ENCODE peak calls at places on chromosome 5, in five cellular contexts. K is endothelial cell of umbilical vein, L is stomach, V is transverse colon, M is gastrocnemius medialis. N is an unnamed sample. For H3K27me3 and H3K36me3, the result is how much of the 10 kb centered on the place peaks cover.

GRCh38 chr5:151569132-151570046 is 21.7 kb downstream of the FAT2 start:
- DNase-seq in K (no peak), L (no peak), V (no peak), M (no peak), N (no peak)

GRCh38 chr5:14090290-14090689 is 52.9 kb upstream of the TRIO start:
- DNase-seq in K (no peak), L (no peak), V (no peak), M (no peak), N (no peak)

GRCh38 chr5:37938861-37939260 is 99.0 kb upstream of the GDNF start:
- DNase-seq in K (no peak), L (no peak), V (no peak), M (no peak), N (no peak)

GRCh38 chr5:111439473-111440075 is 72.8 kb downstream of the STARD4 start:
- DNase-seq in K (no peak), L (no peak), V (no peak), M (no peak), N (no peak)

GRCh38 chr5:18305288-18305899 is 671.1 kb downstream of the TAF11L14 start:
- DNase-seq in K (peak), L (no peak), V (no peak), M (no peak), N (peak)

GRCh38 chr5:66306844-66307315 is 162.8 kb downstream of the SREK1 start:
- DNase-seq in K (peak), L (no peak), V (no peak), M (no peak), N (peak)

GRCh38 chr5:103589416-103590175 is 27.0 kb upstream of the NUDT12 start:
- DNase-seq in K (no peak), L (no peak), V (no peak), M (no peak), N (no peak)

GRCh38 chr5:91469517-91470165 is 86.5 kb upstream of the ARRDC3 start:
- DNase-seq in K (no peak), L (no peak), V (no peak), M (no peak), N (peak)

GRCh38 chr5:109741390-109741789 is 51.7 kb downstream of the MAN2A1 start:
- DNase-seq in K (no peak), L (no peak), V (no peak), M (no peak), N (no peak)

GRCh38 chr5:76715734-76716455 is at the start of gene F2R:
- DNase-seq in K (peak), L (peak), V (peak), M (no peak), N (peak)

GRCh38 chr5:116785101-116785500 is 210.5 kb upstream of the SEMA6A start:
- DNase-seq in K (no peak), L (no peak), V (no peak), M (no peak), N (no peak)

GRCh38 chr5:178450121-178450631 is 140.0 kb downstream of the COL23A1 start:
- DNase-seq in K (no peak), L (no peak), V (no peak), M (no peak), N (no peak)

GRCh38 chr5:53326420-53327153 is 153.8 kb upstream of the FST start:
- DNase-seq in K (no peak), L (no peak), V (no peak), M (no peak), N (no peak)

GRCh38 chr5:122404653-122405362 is 92.8 kb downstream of the SNCAIP start:
- DNase-seq in K (no peak), L (no peak), V (no peak), M (no peak), N (no peak)

GRCh38 chr5:178388381-178389030 is 155.9 kb upstream of the PHYKPL start:
- DNase-seq in K (no peak), L (peak), V (peak), M (no peak), N (no peak)

GRCh38 chr5:7331083-7331482 is 64.9 kb upstream of the ADCY2 start:
- DNase-seq in K (no peak), L (no peak), V (no peak), M (no peak), N (no peak)

GRCh38 chr5:93519737-93520136 is 61.3 kb downstream of the NR2F1-AS1 start:
- DNase-seq in K (peak), L (no peak), V (no peak), M (no peak), N (no peak)

GRCh38 chr5:69308046-69308553 is 24.5 kb downstream of the CCDC125 start:
- DNase-seq in K (no peak), L (no peak), V (no peak), M (no peak), N (no peak)

GRCh38 chr5:1176473-1177391 is 24.7 kb upstream of the SLC6A19 start:
- DNase-seq in K (no peak), L (no peak), V (no peak), M (no peak), N (peak)

GRCh38 chr5:139392324-139392677 is 2.6 kb upstream of the MZB1 start:
- DNase-seq in K (no peak), L (no peak), V (no peak), M (no peak), N (no peak)

GRCh38 chr5:67680109-67680508 is 483.5 kb upstream of the CD180 start:
- DNase-seq in K (no peak), L (no peak), V (no peak), M (no peak), N (no peak)

GRCh38 chr5:23476580-23476979 is 30.8 kb upstream of the PRDM9 start:
- DNase-seq in K (no peak), L (no peak), V (no peak), M (no peak), N (no peak)

GRCh38 chr5:173902334-173902733 is 14.2 kb downstream of the CPEB4 start:
- DNase-seq in K (no peak), L (no peak), V (no peak), M (no peak), N (no peak)
- TF ChIP-seq POLR2A in K (no peak), L (no peak), V (no peak), M (no peak), N (no peak)

GRCh38 chr5:169567079-169567478 is 16.5 kb upstream of the SPDL1 start:
- DNase-seq in K (peak), L (no peak), V (no peak), M (no peak), N (no peak)
- H3K27me3 ChIP-seq in K (under half), L (under half), V (under half), M (under half), N (under half)

GRCh38 chr5:165055476-165055875 is 1550.1 kb downstream of the MAT2B start:
- DNase-seq in K (no peak), L (no peak), V (no peak), M (no peak), N (no peak)
- H3K36me3 ChIP-seq in K (under half), L (under half), V (under half), M (under half), N (under half)

DNA sequence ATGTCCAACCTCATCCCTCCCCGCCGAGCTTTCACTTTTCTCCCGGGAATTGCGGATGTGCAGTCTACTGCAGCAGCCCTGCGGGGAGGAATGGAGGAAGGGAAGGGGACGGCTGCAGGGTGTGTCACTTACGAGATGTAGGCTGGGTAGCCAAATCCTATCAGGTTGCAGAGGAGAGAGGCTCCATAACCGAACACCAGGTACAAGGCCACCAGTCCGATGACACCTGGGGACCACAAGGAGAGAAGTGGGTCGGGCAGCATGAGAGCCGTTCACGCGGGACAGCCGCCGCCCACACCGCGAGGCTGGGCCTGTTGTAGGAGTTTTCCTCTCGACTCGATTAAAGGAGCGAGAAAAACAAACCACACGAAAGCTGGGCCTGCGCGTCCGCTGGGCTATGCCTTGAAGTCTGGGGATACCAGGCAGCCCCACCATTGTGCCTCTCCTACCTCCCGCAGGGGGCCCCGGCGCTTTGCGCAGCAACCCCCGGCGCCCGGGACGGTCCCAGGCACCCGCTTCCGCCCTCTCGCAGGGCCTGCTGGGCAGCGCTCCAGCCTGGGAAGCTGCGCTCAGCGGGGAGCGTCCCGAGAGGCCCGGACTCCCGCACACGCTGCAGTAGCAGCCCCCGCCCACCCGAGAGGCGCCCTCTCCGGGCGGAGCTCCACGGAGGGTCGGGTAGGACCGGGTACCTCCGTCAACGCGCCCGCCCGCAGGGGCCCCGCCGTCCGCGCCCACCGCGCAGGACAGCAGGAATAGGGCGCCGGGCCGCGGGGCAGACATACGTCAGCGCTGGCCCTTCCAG is 795 bp downstream of the REEP5 start:
- DNase-seq in K (peak), L (peak), V (peak), M (peak), N (peak)
- TF ChIP-seq POLR2A in K (peak), L (no peak), V (no peak), M (peak), N (no peak)

GRCh38 chr5:181060924-181061323 is 20.9 kb downstream of the BTNL9 start:
- DNase-seq in K (no peak), L (no peak), V (no peak), M (no peak), N (no peak)
- H3K27me3 ChIP-seq in K (under half), L (half or more), V (half or more), M (under half), N (under half)

DNA sequence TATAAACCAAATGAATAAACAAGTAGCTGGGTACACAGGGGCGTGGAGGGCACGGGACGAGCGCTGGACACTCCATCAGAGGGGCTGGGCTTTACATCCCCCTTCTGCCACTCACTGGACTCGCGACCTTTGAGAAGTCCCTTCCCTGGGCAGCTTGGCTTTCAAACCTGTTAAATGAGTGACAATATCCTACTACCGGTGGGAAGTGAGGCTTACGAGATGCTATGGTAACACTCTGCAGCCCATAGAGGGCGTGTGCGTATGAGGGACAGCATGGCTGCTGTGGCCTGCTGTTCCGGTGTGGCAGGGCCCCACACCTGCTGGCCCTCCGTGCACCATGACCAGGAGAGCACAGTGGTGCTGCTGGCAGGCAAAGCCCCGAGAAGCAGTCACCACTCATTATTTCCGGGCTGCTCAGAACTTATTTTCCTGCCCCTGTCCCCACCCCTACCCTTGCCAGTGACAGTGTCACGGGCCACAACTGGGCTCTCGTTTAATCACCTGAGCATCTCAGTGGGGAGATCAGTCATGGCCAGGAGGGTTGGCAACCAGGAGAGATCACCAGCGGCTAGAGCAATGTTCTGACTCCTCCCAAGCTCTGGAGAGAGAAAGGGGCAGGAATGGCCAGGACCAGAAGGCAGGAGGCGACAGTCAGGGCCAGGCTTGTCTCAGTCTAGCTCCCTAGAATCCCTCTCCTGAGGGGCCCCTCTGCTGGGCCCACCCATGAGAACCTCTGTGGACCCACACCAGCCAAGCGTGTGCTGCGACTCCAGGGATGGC is 10.5 kb downstream of the CLTB start:
- DNase-seq in K (no peak), L (no peak), V (peak), M (no peak), N (no peak)
- H3K36me3 ChIP-seq in K (under half), L (under half), V (under half), M (half or more), N (under half)